ENCODE peak calls at places on chromosomes 4 and X, in ten cellular contexts. K, F, V, R, D, E, Z, C, P and X are unnamed samples. For H3K4me1, the result is how much of the 10 kb centered on the place peaks cover.

GRCh38 chr4:63528592-63528991 is 880.7 kb downstream of the TECRL start:
- DNase-seq in K (no peak), F (no peak), V (no peak), R (no peak), D (no peak), E (no peak), Z (no peak), C (no peak), P (no peak), X (no peak)

GRCh38 chrX:48508400-48509244 is at the start of gene PORCN:
- DNase-seq in K (peak), F (peak), V (peak), R (peak), D (peak), E (peak), Z (peak), C (peak), P (no peak), X (peak)

GRCh38 chr4:26763063-26763462 is 97.6 kb upstream of the STIM2 start:
- DNase-seq in K (no peak), F (no peak), V (no peak), R (no peak), D (no peak), E (no peak), Z (no peak), C (no peak), P (no peak), X (no peak)

GRCh38 chr4:75769044-75769443 is 44.7 kb downstream of the USO1 start:
- DNase-seq in K (no peak), F (no peak), V (no peak), R (no peak), D (peak), E (no peak), Z (no peak), C (no peak), P (no peak), X (no peak)

GRCh38 chrX:153689654-153690465 is 2.1 kb downstream of the SLC6A8 start:
- DNase-seq in K (no peak), F (peak), V (no peak), R (no peak), D (peak), E (no peak), Z (no peak), C (peak), P (no peak), X (no peak)

GRCh38 chr4:78058591-78059523 is 1.7 kb downstream of the FRAS1 start:
- DNase-seq in K (peak), F (peak), V (peak), R (peak), D (no peak), E (peak), Z (peak), C (peak), P (no peak), X (peak)

GRCh38 chrX:91435465-91435864 is 826 bp downstream of the PABPC5 start:
- DNase-seq in K (no peak), F (no peak), V (no peak), R (no peak), D (no peak), E (no peak), Z (no peak), C (no peak), P (no peak), X (peak)

GRCh38 chr4:140252144-140252741 is 98.3 kb upstream of the MAML3 start:
- DNase-seq in K (peak), F (peak), V (no peak), R (peak), D (no peak), E (peak), Z (no peak), C (peak), P (no peak), X (peak)

GRCh38 chr4:16168710-16169388 is 57.4 kb downstream of the TAPT1 start:
- DNase-seq in K (no peak), F (no peak), V (no peak), R (no peak), D (no peak), E (no peak), Z (no peak), C (no peak), P (no peak), X (no peak)

GRCh38 chr4:119315036-119315435 is 6.9 kb downstream of the FABP2 start:
- DNase-seq in K (no peak), F (no peak), V (no peak), R (no peak), D (peak), E (no peak), Z (no peak), C (no peak), P (no peak), X (no peak)

GRCh38 chr4:78528327-78528726 is 23.2 kb upstream of the ANXA3 start:
- DNase-seq in K (no peak), F (no peak), V (no peak), R (no peak), D (peak), E (no peak), Z (no peak), C (no peak), P (no peak), X (no peak)

GRCh38 chrX:106802063-106802387 is 448 bp upstream of the TBC1D8B start:
- DNase-seq in K (no peak), F (no peak), V (no peak), R (no peak), D (no peak), E (no peak), Z (no peak), C (no peak), P (no peak), X (no peak)

GRCh38 chr4:184798504-184798903 is 27.3 kb downstream of the ACSL1 start:
- DNase-seq in K (no peak), F (no peak), V (no peak), R (no peak), D (no peak), E (no peak), Z (no peak), C (no peak), P (no peak), X (no peak)

GRCh38 chr4:170801771-170802170 is 712.0 kb upstream of the AADAT start:
- DNase-seq in K (no peak), F (no peak), V (no peak), R (no peak), D (no peak), E (no peak), Z (no peak), C (no peak), P (no peak), X (no peak)

GRCh38 chr4:604131-604530 is 21.2 kb upstream of the PDE6B start:
- DNase-seq in K (no peak), F (no peak), V (no peak), R (no peak), D (no peak), E (no peak), Z (no peak), C (no peak), P (no peak), X (no peak)

GRCh38 chr4:76960014-76960413 is 10.5 kb downstream of the SEPTIN11 start:
- DNase-seq in K (no peak), F (no peak), V (no peak), R (no peak), D (no peak), E (no peak), Z (no peak), C (no peak), P (no peak), X (no peak)

GRCh38 chr4:149684516-149684915 is 131.1 kb downstream of the IQCM start:
- DNase-seq in K (no peak), F (no peak), V (no peak), R (no peak), D (no peak), E (no peak), Z (no peak), C (no peak), P (no peak), X (no peak)

GRCh38 chrX:129086802-129087201 is 436.5 kb downstream of the SMARCA1 start:
- DNase-seq in K (no peak), F (no peak), V (no peak), R (no peak), D (no peak), E (no peak), Z (no peak), C (no peak), P (no peak), X (no peak)

GRCh38 chrX:70960728-70961127 is 29.8 kb upstream of the SLC7A3 start:
- DNase-seq in K (no peak), F (no peak), V (no peak), R (no peak), D (no peak), E (no peak), Z (no peak), C (no peak), P (no peak), X (no peak)

GRCh38 chr4:99657801-99658200 is at the start of gene C4orf54:
- DNase-seq in K (no peak), F (no peak), V (no peak), R (no peak), D (no peak), E (no peak), Z (no peak), C (no peak), P (no peak), X (no peak)

GRCh38 chr4:97770222-97770621 is 373.1 kb downstream of the STPG2 start:
- DNase-seq in K (no peak), F (no peak), V (no peak), R (no peak), D (no peak), E (no peak), Z (no peak), C (no peak), P (no peak), X (no peak)

GRCh38 chrX:103831342-103831802 is 685 bp downstream of the RAB9B start:
- DNase-seq in K (no peak), F (peak), V (no peak), R (peak), D (no peak), E (no peak), Z (peak), C (no peak), P (no peak), X (no peak)

GRCh38 chrX:105698386-105698785 is 124.0 kb upstream of the NRK start:
- DNase-seq in K (no peak), F (no peak), V (no peak), R (no peak), D (no peak), E (no peak), Z (no peak), C (no peak), P (no peak), X (no peak)

GRCh38 chr4:43932448-43932847 is 516.2 kb downstream of the KCTD8 start:
- DNase-seq in K (no peak), F (no peak), V (no peak), R (no peak), D (no peak), E (no peak), Z (no peak), C (no peak), P (no peak), X (no peak)

GRCh38 chr4:87192155-87192919 is 28.1 kb downstream of the KLHL8 start:
- DNase-seq in K (no peak), F (no peak), V (no peak), R (no peak), D (no peak), E (no peak), Z (no peak), C (no peak), P (no peak), X (no peak)

GRCh38 chr4:140867338-140867737 is 111.2 kb upstream of the TBC1D9 start:
- DNase-seq in K (no peak), F (no peak), V (no peak), R (no peak), D (no peak), E (no peak), Z (no peak), C (no peak), P (no peak), X (no peak)

GRCh38 chr4:146214238-146214637 is at the start of gene REELD1:
- DNase-seq in K (no peak), F (no peak), V (no peak), R (no peak), D (no peak), E (no peak), Z (no peak), C (no peak), P (no peak), X (no peak)

GRCh38 chr4:103365285-103365684 is 167.1 kb upstream of the CENPE start:
- DNase-seq in K (no peak), F (no peak), V (no peak), R (no peak), D (no peak), E (no peak), Z (no peak), C (no peak), P (no peak), X (no peak)

GRCh38 chr4:186297013-186297645 is 31.1 kb downstream of the F11 start:
- DNase-seq in K (no peak), F (no peak), V (no peak), R (no peak), D (peak), E (no peak), Z (no peak), C (no peak), P (peak), X (no peak)

GRCh38 chr4:152535236-152535902 is 523 bp downstream of the FBXW7 start:
- DNase-seq in K (peak), F (peak), V (no peak), R (no peak), D (no peak), E (no peak), Z (no peak), C (peak), P (no peak), X (no peak)

GRCh38 chrX:148609766-148610698 is 109.6 kb downstream of the AFF2 start:
- DNase-seq in K (no peak), F (no peak), V (no peak), R (no peak), D (no peak), E (no peak), Z (no peak), C (no peak), P (no peak), X (no peak)

GRCh38 chrX:257681-258289 is 23.4 kb upstream of the PLCXD1 start:
- DNase-seq in K (no peak), F (no peak), V (peak), R (no peak), D (no peak), E (peak), Z (no peak), C (peak), P (no peak), X (no peak)

GRCh38 chr4:42488554-42488953 is 91.3 kb downstream of the SHISA3 start:
- DNase-seq in K (no peak), F (no peak), V (no peak), R (no peak), D (no peak), E (no peak), Z (no peak), C (no peak), P (no peak), X (no peak)
- H3K4me1 ChIP-seq in K (under half), F (under half), V (under half), R (under half), D (under half), E (under half), Z (under half), C (under half), P (under half), X (under half)

DNA sequence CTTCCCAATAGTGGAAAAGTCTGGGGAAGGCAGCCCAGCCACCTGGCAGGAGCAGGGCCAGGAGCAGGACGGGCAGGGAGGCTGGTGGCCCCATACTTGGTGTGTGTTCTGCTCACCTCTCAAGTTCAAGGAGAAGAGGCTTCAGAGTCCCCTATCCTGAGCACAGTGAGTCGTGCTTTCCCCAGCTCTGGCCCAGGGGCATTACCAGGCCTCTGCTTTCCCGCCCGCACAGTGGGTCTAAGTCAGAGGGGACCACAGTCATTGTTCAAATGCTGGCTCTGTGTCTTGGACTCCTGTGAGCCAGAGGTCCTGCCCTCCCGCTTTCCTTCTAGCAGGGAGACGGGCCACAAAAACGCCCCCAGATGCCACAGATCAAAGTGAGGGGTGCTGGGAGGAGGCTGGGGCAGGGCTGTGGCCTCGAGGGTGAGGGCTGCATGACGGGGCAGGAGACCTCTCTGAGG is 27.6 kb downstream of the HTRA3 start:
- DNase-seq in K (peak), F (no peak), V (no peak), R (no peak), D (no peak), E (no peak), Z (peak), C (peak), P (no peak), X (no peak)
- H3K4me3 ChIP-seq in K (no peak), F (no peak), V (no peak), R (no peak), D (no peak), E (no peak), Z (no peak), C (no peak), P (no peak), X (no peak)

GRCh38 chrX:45743081-45743533 is 542.4 kb upstream of the DIPK2B start:
- DNase-seq in K (no peak), F (no peak), V (no peak), R (no peak), D (peak), E (no peak), Z (no peak), C (no peak), P (peak), X (no peak)
- TF ChIP-seq POLR2A in K (no peak), F (no peak), V (no peak), R (no peak), D (no peak), E (no peak), Z (no peak), C (no peak), P (no peak), X (no peak)

GRCh38 chrX:124393238-124393637 is 46.9 kb downstream of the SH2D1A start:
- DNase-seq in K (no peak), F (no peak), V (no peak), R (no peak), D (no peak), E (no peak), Z (no peak), C (no peak), P (no peak), X (no peak)
- H3K4me1 ChIP-seq in K (under half), F (under half), V (under half), R (under half), D (under half), E (under half), Z (under half), C (under half), P (under half), X (under half)

GRCh38 chrX:52995974-52996304 is 37.6 kb upstream of the FAM156A start:
- DNase-seq in K (no peak), F (no peak), V (no peak), R (no peak), D (no peak), E (no peak), Z (no peak), C (no peak), P (no peak), X (no peak)
- H3K4me3 ChIP-seq in K (peak), F (peak), V (peak), R (peak), D (peak), E (peak), Z (peak), C (peak), P (peak), X (peak)

GRCh38 chrX:133415276-133416105 is at the start of gene GPC4:
- DNase-seq in K (peak), F (peak), V (no peak), R (peak), D (no peak), E (peak), Z (peak), C (peak), P (peak), X (peak)
- TF ChIP-seq POLR2A in K (no peak), F (no peak), V (no peak), R (no peak), D (no peak), E (no peak), Z (no peak), C (no peak), P (no peak), X (no peak)